ENCODE peak calls at places on chromosomes 12 and 14, in ten cellular contexts. One of them, this sample, is unnamed.

GRCh38 chr12:105294886-105295479 is 35.5 kb upstream of the C12orf75 start:
- DNase-seq in uterus: no peak
- DNase-seq in NB4: no peak
- DNase-seq in lung microvascular endothelial cell: no peak
- DNase-seq in upper lobe of left lung: no peak
- DNase-seq in RKO: no peak
- DNase-seq in IMR-90: no peak
- DNase-seq in sigmoid colon: no peak
- DNase-seq in Right ventricle myocardium superior: no peak
- DNase-seq in NCI-H460: no peak
- DNase-seq in this sample: no peak

GRCh38 chr12:34218193-34219045 is 196.1 kb downstream of the ALG10 start:
- DNase-seq in uterus: peak
- DNase-seq in NB4: peak
- DNase-seq in lung microvascular endothelial cell: peak
- DNase-seq in upper lobe of left lung: peak
- DNase-seq in RKO: peak
- DNase-seq in IMR-90: peak
- DNase-seq in sigmoid colon: no peak
- DNase-seq in Right ventricle myocardium superior: peak
- DNase-seq in NCI-H460: peak
- DNase-seq in this sample: peak

GRCh38 chr12:52521581-52522266 is 1.5 kb upstream of the KRT5 start:
- DNase-seq in uterus: no peak
- DNase-seq in NB4: no peak
- DNase-seq in lung microvascular endothelial cell: no peak
- DNase-seq in upper lobe of left lung: no peak
- DNase-seq in RKO: no peak
- DNase-seq in IMR-90: no peak
- DNase-seq in sigmoid colon: no peak
- DNase-seq in Right ventricle myocardium superior: no peak
- DNase-seq in NCI-H460: no peak
- DNase-seq in this sample: no peak

GRCh38 chr14:75879031-75879430 is 102.8 kb downstream of the TGFB3 start:
- DNase-seq in uterus: no peak
- DNase-seq in NB4: no peak
- DNase-seq in lung microvascular endothelial cell: peak
- DNase-seq in upper lobe of left lung: no peak
- DNase-seq in RKO: peak
- DNase-seq in IMR-90: peak
- DNase-seq in sigmoid colon: no peak
- DNase-seq in Right ventricle myocardium superior: no peak
- DNase-seq in NCI-H460: no peak
- DNase-seq in this sample: no peak

GRCh38 chr12:111785651-111786050 is 18.9 kb downstream of the ALDH2 start:
- DNase-seq in uterus: no peak
- DNase-seq in NB4: no peak
- DNase-seq in lung microvascular endothelial cell: peak
- DNase-seq in upper lobe of left lung: no peak
- DNase-seq in RKO: peak
- DNase-seq in IMR-90: peak
- DNase-seq in sigmoid colon: no peak
- DNase-seq in Right ventricle myocardium superior: no peak
- DNase-seq in NCI-H460: no peak
- DNase-seq in this sample: no peak

GRCh38 chr14:23573384-23573783 is 5.2 kb downstream of the JPH4 start:
- DNase-seq in uterus: no peak
- DNase-seq in NB4: no peak
- DNase-seq in lung microvascular endothelial cell: no peak
- DNase-seq in upper lobe of left lung: no peak
- DNase-seq in RKO: no peak
- DNase-seq in IMR-90: no peak
- DNase-seq in sigmoid colon: peak
- DNase-seq in Right ventricle myocardium superior: no peak
- DNase-seq in NCI-H460: no peak
- DNase-seq in this sample: no peak

GRCh38 chr12:107544947-107545346 is 140.7 kb upstream of the PWP1 start:
- DNase-seq in uterus: no peak
- DNase-seq in NB4: no peak
- DNase-seq in lung microvascular endothelial cell: no peak
- DNase-seq in upper lobe of left lung: no peak
- DNase-seq in RKO: no peak
- DNase-seq in IMR-90: no peak
- DNase-seq in sigmoid colon: no peak
- DNase-seq in Right ventricle myocardium superior: no peak
- DNase-seq in NCI-H460: no peak
- DNase-seq in this sample: no peak

GRCh38 chr14:102882233-102882906 is 40.1 kb upstream of the AMN start:
- DNase-seq in uterus: no peak
- DNase-seq in NB4: no peak
- DNase-seq in lung microvascular endothelial cell: no peak
- DNase-seq in upper lobe of left lung: no peak
- DNase-seq in RKO: no peak
- DNase-seq in IMR-90: no peak
- DNase-seq in sigmoid colon: no peak
- DNase-seq in Right ventricle myocardium superior: no peak
- DNase-seq in NCI-H460: no peak
- DNase-seq in this sample: no peak

GRCh38 chr12:40376533-40377267 is 151.9 kb downstream of the LRRK2 start:
- DNase-seq in uterus: no peak
- DNase-seq in NB4: no peak
- DNase-seq in lung microvascular endothelial cell: no peak
- DNase-seq in upper lobe of left lung: no peak
- DNase-seq in RKO: no peak
- DNase-seq in IMR-90: no peak
- DNase-seq in sigmoid colon: no peak
- DNase-seq in Right ventricle myocardium superior: no peak
- DNase-seq in NCI-H460: no peak
- DNase-seq in this sample: no peak

GRCh38 chr12:3168223-3168770 is 91.1 kb downstream of the TSPAN9 start:
- DNase-seq in uterus: no peak
- DNase-seq in NB4: no peak
- DNase-seq in lung microvascular endothelial cell: no peak
- DNase-seq in upper lobe of left lung: no peak
- DNase-seq in RKO: no peak
- DNase-seq in IMR-90: no peak
- DNase-seq in sigmoid colon: no peak
- DNase-seq in Right ventricle myocardium superior: no peak
- DNase-seq in NCI-H460: no peak
- DNase-seq in this sample: no peak

GRCh38 chr12:13223941-13224340 is 27.4 kb downstream of the EMP1 start:
- DNase-seq in uterus: no peak
- DNase-seq in NB4: no peak
- DNase-seq in lung microvascular endothelial cell: no peak
- DNase-seq in upper lobe of left lung: no peak
- DNase-seq in RKO: no peak
- DNase-seq in IMR-90: peak
- DNase-seq in sigmoid colon: no peak
- DNase-seq in Right ventricle myocardium superior: no peak
- DNase-seq in NCI-H460: no peak
- DNase-seq in this sample: no peak

GRCh38 chr14:96762650-96763049 is 34.5 kb upstream of the VRK1 start:
- DNase-seq in uterus: no peak
- DNase-seq in NB4: peak
- DNase-seq in lung microvascular endothelial cell: peak
- DNase-seq in upper lobe of left lung: no peak
- DNase-seq in RKO: peak
- DNase-seq in IMR-90: peak
- DNase-seq in sigmoid colon: no peak
- DNase-seq in Right ventricle myocardium superior: no peak
- DNase-seq in NCI-H460: peak
- DNase-seq in this sample: peak

GRCh38 chr12:2011641-2012607 is 7.7 kb upstream of the DCP1B start:
- DNase-seq in uterus: no peak
- DNase-seq in NB4: no peak
- DNase-seq in lung microvascular endothelial cell: no peak
- DNase-seq in upper lobe of left lung: no peak
- DNase-seq in RKO: no peak
- DNase-seq in IMR-90: peak
- DNase-seq in sigmoid colon: no peak
- DNase-seq in Right ventricle myocardium superior: no peak
- DNase-seq in NCI-H460: no peak
- DNase-seq in this sample: no peak

GRCh38 chr12:106633451-106633823 is 50.6 kb downstream of the RFX4 start:
- DNase-seq in uterus: no peak
- DNase-seq in NB4: no peak
- DNase-seq in lung microvascular endothelial cell: no peak
- DNase-seq in upper lobe of left lung: no peak
- DNase-seq in RKO: peak
- DNase-seq in IMR-90: no peak
- DNase-seq in sigmoid colon: no peak
- DNase-seq in Right ventricle myocardium superior: no peak
- DNase-seq in NCI-H460: no peak
- DNase-seq in this sample: no peak

GRCh38 chr14:67335781-67336180 is 23.8 kb downstream of the ATP6V1D start:
- DNase-seq in uterus: no peak
- DNase-seq in NB4: peak
- DNase-seq in lung microvascular endothelial cell: peak
- DNase-seq in upper lobe of left lung: no peak
- DNase-seq in RKO: peak
- DNase-seq in IMR-90: peak
- DNase-seq in sigmoid colon: no peak
- DNase-seq in Right ventricle myocardium superior: no peak
- DNase-seq in NCI-H460: peak
- DNase-seq in this sample: no peak

GRCh38 chr12:48445538-48445937 is 26.8 kb upstream of the ANP32D start:
- DNase-seq in uterus: no peak
- DNase-seq in NB4: no peak
- DNase-seq in lung microvascular endothelial cell: no peak
- DNase-seq in upper lobe of left lung: no peak
- DNase-seq in RKO: no peak
- DNase-seq in IMR-90: no peak
- DNase-seq in sigmoid colon: no peak
- DNase-seq in Right ventricle myocardium superior: no peak
- DNase-seq in NCI-H460: no peak
- DNase-seq in this sample: no peak

GRCh38 chr12:953776-954175 is 4.3 kb upstream of the RAD52 start:
- DNase-seq in uterus: no peak
- DNase-seq in NB4: peak
- DNase-seq in lung microvascular endothelial cell: peak
- DNase-seq in upper lobe of left lung: no peak
- DNase-seq in RKO: peak
- DNase-seq in IMR-90: peak
- DNase-seq in sigmoid colon: no peak
- DNase-seq in Right ventricle myocardium superior: no peak
- DNase-seq in NCI-H460: no peak
- DNase-seq in this sample: no peak

GRCh38 chr14:51167587-51168219 is 72.3 kb upstream of the TMX1 start:
- DNase-seq in uterus: peak
- DNase-seq in NB4: peak
- DNase-seq in lung microvascular endothelial cell: no peak
- DNase-seq in upper lobe of left lung: no peak
- DNase-seq in RKO: no peak
- DNase-seq in IMR-90: no peak
- DNase-seq in sigmoid colon: no peak
- DNase-seq in Right ventricle myocardium superior: no peak
- DNase-seq in NCI-H460: no peak
- DNase-seq in this sample: no peak

GRCh38 chr12:76183459-76184186 is 99.1 kb upstream of the NAP1L1 start:
- DNase-seq in uterus: peak
- DNase-seq in NB4: peak
- DNase-seq in lung microvascular endothelial cell: peak
- DNase-seq in upper lobe of left lung: no peak
- DNase-seq in RKO: peak
- DNase-seq in IMR-90: peak
- DNase-seq in sigmoid colon: no peak
- DNase-seq in Right ventricle myocardium superior: no peak
- DNase-seq in NCI-H460: peak
- DNase-seq in this sample: no peak

GRCh38 chr14:71588576-71589215 is 343.5 kb upstream of the RGS6 start:
- DNase-seq in uterus: no peak
- DNase-seq in NB4: no peak
- DNase-seq in lung microvascular endothelial cell: no peak
- DNase-seq in upper lobe of left lung: no peak
- DNase-seq in RKO: no peak
- DNase-seq in IMR-90: no peak
- DNase-seq in sigmoid colon: no peak
- DNase-seq in Right ventricle myocardium superior: no peak
- DNase-seq in NCI-H460: no peak
- DNase-seq in this sample: no peak

GRCh38 chr14:61662437-61663311 is 32.6 kb upstream of the HIF1A start:
- DNase-seq in uterus: no peak
- DNase-seq in NB4: peak
- DNase-seq in lung microvascular endothelial cell: peak
- DNase-seq in upper lobe of left lung: peak
- DNase-seq in RKO: peak
- DNase-seq in IMR-90: peak
- DNase-seq in sigmoid colon: no peak
- DNase-seq in Right ventricle myocardium superior: no peak
- DNase-seq in NCI-H460: peak
- DNase-seq in this sample: no peak

GRCh38 chr14:32397871-32398640 is 69.0 kb downstream of the AKAP6 start:
- DNase-seq in uterus: peak
- DNase-seq in NB4: no peak
- DNase-seq in lung microvascular endothelial cell: peak
- DNase-seq in upper lobe of left lung: no peak
- DNase-seq in RKO: no peak
- DNase-seq in IMR-90: peak
- DNase-seq in sigmoid colon: no peak
- DNase-seq in Right ventricle myocardium superior: no peak
- DNase-seq in NCI-H460: no peak
- DNase-seq in this sample: no peak